ENCODE peak calls at places on chromosome 11, in nine cellular contexts. U is naive thymus-derived CD8-positive, alpha-beta T cell; K is lower lobe of right lung; P is activated effector memory CD4-positive, alpha-beta T cell treated with anti-CD3 and anti-CD28 coated beads, Interleukin-2, amount 50 U/mL, for 16 hours; T is stimulated activated CD4-positive, alpha-beta T cell treated with anti-CD3 and anti-CD28 coated beads, Interleukin-1b, Interleukin-23, amount 100 ng/mL, for 24 hours; F is T-helper 1 cell; M is HS-27A; S is endothelial cell of umbilical vein; D is spleen. B is an unnamed sample.
A peak's percentile ranks its signal among the peaks of the same experiment; 100 is the strongest.

GRCh38 chr11:87819141-87819540 is 356.1 kb downstream of the RAB38 start:
- DNase-seq in D (no peak), F (no peak), K (no peak), T (no peak), P (no peak), U (no peak), M (no peak), S (no peak), B (no peak)

GRCh38 chr11:122642472-122642922 is 13.0 kb upstream of the UBASH3B start:
- DNase-seq in P (no peak), F (no peak), S (peak; percentile 60), K (no peak), M (peak; percentile 59), T (no peak), U (no peak), D (no peak), B (no peak)

GRCh38 chr11:68440254-68440653 is 20.3 kb upstream of the PPP6R3 start:
- DNase-seq in T (no peak), F (no peak), M (no peak), D (no peak), S (no peak), U (no peak), K (no peak), P (no peak), B (no peak)

GRCh38 chr11:44868021-44868420 is 82.7 kb downstream of the TP53I11 start:
- DNase-seq in M (no peak), S (no peak), D (no peak), K (no peak), P (no peak), T (no peak), U (no peak), F (no peak), B (no peak)

GRCh38 chr11:36376888-36377758 is 81.0 kb downstream of the PRR5L start:
- DNase-seq in T (peak; percentile 14), U (no peak), F (peak; percentile 86), P (peak; percentile 84), M (peak; percentile 43), D (peak; percentile 90), S (peak; percentile 35), K (peak; percentile 69), B (peak; percentile 69)

GRCh38 chr11:77660947-77661346 is 23.4 kb upstream of the CLNS1A start:
- DNase-seq in F (no peak), U (no peak), K (no peak), D (no peak), M (no peak), T (no peak), P (no peak), S (no peak), B (no peak)

GRCh38 chr11:85844439-85845051 is 10.6 kb upstream of the CCDC83 start:
- DNase-seq in T (no peak), M (no peak), U (no peak), F (no peak), K (no peak), S (no peak), D (no peak), P (no peak), B (no peak)

GRCh38 chr11:82969811-82970210 is 68.3 kb downstream of the DDIAS start:
- DNase-seq in P (no peak), M (no peak), K (no peak), T (no peak), F (no peak), D (no peak), S (no peak), U (no peak), B (no peak)

GRCh38 chr11:61339490-61339878 is 6.5 kb downstream of the TKFC start:
- DNase-seq in P (peak; percentile 33), S (no peak), T (no peak), F (no peak), U (no peak), D (no peak), K (no peak), M (no peak), B (no peak)

GRCh38 chr11:77300695-77301094 is 791 bp downstream of the GDPD4 start:
- DNase-seq in M (no peak), K (no peak), D (no peak), S (no peak), F (no peak), T (no peak), U (no peak), P (no peak), B (no peak)

GRCh38 chr11:126990716-126991480 is 9.7 kb downstream of the KIRREL3 start:
- DNase-seq in F (no peak), D (no peak), T (no peak), S (no peak), P (no peak), K (no peak), U (no peak), M (no peak), B (no peak)

GRCh38 chr11:65454696-65455456 is 32.3 kb downstream of the NEAT1 start:
- DNase-seq in M (no peak), F (peak; percentile 87), P (peak; percentile 95), T (peak; percentile 72), S (peak; percentile 93), U (peak; percentile 83), K (peak; percentile 93), D (peak; percentile 95), B (peak; percentile 95)

GRCh38 chr11:126522606-126523005 is 167.1 kb downstream of the ST3GAL4 start:
- DNase-seq in M (no peak), U (no peak), F (no peak), D (peak; percentile 56), P (peak; percentile 14), T (no peak), K (no peak), S (no peak), B (no peak)

GRCh38 chr11:76163289-76163880 is 42.9 kb downstream of the WNT11 start:
- DNase-seq in F (no peak), T (no peak), S (no peak), P (no peak), K (peak; percentile 32), D (peak; percentile 58), M (no peak), U (no peak), B (no peak)

GRCh38 chr11:84398017-84398626 is 1112.0 kb upstream of the CCDC90B start:
- DNase-seq in D (no peak), T (no peak), M (no peak), F (no peak), S (no peak), U (no peak), P (no peak), K (no peak), B (no peak)

GRCh38 chr11:66970808-66971442 is 4.2 kb upstream of the C11orf86 start:
- DNase-seq in K (no peak), S (peak; percentile 74), F (peak; percentile 52), T (no peak), P (no peak), U (no peak), M (peak; percentile 96), D (no peak), B (no peak)

GRCh38 chr11:1458340-1459218 is 28.0 kb downstream of the MOB2 start:
- DNase-seq in M (no peak), S (no peak), T (no peak), D (no peak), U (no peak), P (no peak), F (no peak), K (peak; percentile 85), B (peak; percentile 90)

GRCh38 chr11:131924446-131925240 is 554.2 kb downstream of the NTM start:
- DNase-seq in U (no peak), T (no peak), D (no peak), S (peak; percentile 52), F (no peak), P (no peak), K (no peak), M (no peak), B (no peak)

GRCh38 chr11:94125408-94126120 is 3.1 kb upstream of the PANX1 start:
- DNase-seq in T (no peak), U (no peak), P (no peak), F (no peak), K (no peak), S (no peak), D (no peak), M (no peak), B (no peak)

GRCh38 chr11:2860636-2861035 is 24.9 kb downstream of the CDKN1C start:
- DNase-seq in F (no peak), K (no peak), S (no peak), P (no peak), M (no peak), U (no peak), T (no peak), D (no peak), B (no peak)